ENCODE peak calls at places on chromosomes 6 and 20, in four cellular contexts. R is adrenal gland, S is Peyer's patch, H is AG09309. Y is an unnamed sample.

GRCh38 chr20:62252342-62252966 is 14.1 kb downstream of the OSBPL2 start:
- DNase-seq in R (no peak), S (no peak), H (no peak), Y (no peak)

GRCh38 chr6:32973144-32973854 is 4.9 kb downstream of the BRD2 start:
- DNase-seq in R (peak; percentile 60), S (no peak), H (no peak), Y (no peak)

GRCh38 chr6:122789862-122790739 is 1.0 kb downstream of the SMPDL3A start:
- DNase-seq in R (no peak), S (no peak), H (no peak), Y (peak; percentile 78)

GRCh38 chr6:34113532-34113931 is 32.4 kb downstream of the GRM4 start:
- DNase-seq in R (no peak), S (no peak), H (no peak), Y (no peak)

GRCh38 chr6:110255356-110255755 is 75.1 kb downstream of the CDC40 start:
- DNase-seq in R (peak; percentile 20), S (no peak), H (no peak), Y (peak; percentile 78)

GRCh38 chr6:24223131-24223715 is 97.2 kb downstream of the NRSN1 start:
- DNase-seq in R (no peak), S (no peak), H (no peak), Y (no peak)

GRCh38 chr6:64732888-64733287 is 974.1 kb downstream of the EYS start:
- DNase-seq in R (no peak), S (no peak), H (no peak), Y (peak; percentile 71)

GRCh38 chr6:28587746-28588075 is 62.0 kb downstream of the GPX5 start:
- DNase-seq in R (no peak), S (no peak), H (no peak), Y (no peak)

GRCh38 chr6:81476881-81477280 is 275.6 kb downstream of the TENT5A start:
- DNase-seq in R (no peak), S (no peak), H (peak; percentile 42), Y (peak; percentile 23)

GRCh38 chr20:63552481-63553249 is 1.3 kb upstream of the FNDC11 start:
- DNase-seq in R (no peak), S (no peak), H (no peak), Y (no peak)

GRCh38 chr20:62088258-62089127 is 22.8 kb upstream of the TAF4 start:
- DNase-seq in R (no peak), S (no peak), H (no peak), Y (peak; percentile 84)

GRCh38 chr20:3068986-3069900 is 2.2 kb upstream of the OXT start:
- DNase-seq in R (peak; percentile 86), S (no peak), H (no peak), Y (no peak)

GRCh38 chr20:6501061-6501460 is 266.4 kb upstream of the BMP2 start:
- DNase-seq in R (peak; percentile 43), S (no peak), H (no peak), Y (no peak)

GRCh38 chr6:85764844-85765243 is 122.2 kb upstream of the SYNCRIP start:
- DNase-seq in R (no peak), S (no peak), H (no peak), Y (peak; percentile 55)

GRCh38 chr6:156949376-156949775 is 172.2 kb downstream of the ARID1B start:
- DNase-seq in R (no peak), S (no peak), H (no peak), Y (no peak)

GRCh38 chr6:106870824-106871300 is 103.7 kb downstream of the CD24 start:
- DNase-seq in R (no peak), S (no peak), H (no peak), Y (no peak)

GRCh38 chr6:156508923-156509322 is 268.3 kb upstream of the ARID1B start:
- DNase-seq in R (no peak), S (no peak), H (no peak), Y (no peak)

GRCh38 chr6:158954778-158955177 is 45.2 kb downstream of the RSPH3 start:
- DNase-seq in R (no peak), S (no peak), H (no peak), Y (no peak)

GRCh38 chr6:16736856-16737255 is 24.4 kb downstream of the ATXN1 start:
- DNase-seq in R (no peak), S (no peak), H (no peak), Y (no peak)

GRCh38 chr6:13331516-13332348 is 3.4 kb upstream of the TBC1D7 start:
- DNase-seq in R (no peak), S (no peak), H (no peak), Y (peak; percentile 46)

GRCh38 chr6:137487181-137487910 is 6.8 kb downstream of the OLIG3 start:
- DNase-seq in R (no peak), S (no peak), H (no peak), Y (no peak)

GRCh38 chr6:42748241-42748898 is 2.5 kb upstream of the TBCC start:
- DNase-seq in R (no peak), S (no peak), H (no peak), Y (no peak)

GRCh38 chr6:168367285-168367720 is 47.7 kb upstream of the DACT2 start:
- DNase-seq in R (no peak), S (peak; percentile 37), H (no peak), Y (no peak)

GRCh38 chr6:143642403-143642802 is 35.4 kb upstream of the PHACTR2 start:
- DNase-seq in R (no peak), S (no peak), H (no peak), Y (no peak)

GRCh38 chr6:5937516-5937915 is 69.2 kb downstream of the NRN1 start:
- DNase-seq in R (no peak), S (no peak), H (no peak), Y (no peak)

GRCh38 chr6:83188501-83188900 is 4.6 kb downstream of the PGM3 start:
- DNase-seq in R (no peak), S (no peak), H (no peak), Y (no peak)

GRCh38 chr6:166786704-166787293 is 159.7 kb upstream of the RPS6KA2 start:
- DNase-seq in R (peak; percentile 32), S (no peak), H (peak; percentile 31), Y (peak; percentile 79)

GRCh38 chr6:17600527-17601388 is 656 bp downstream of the FAM8A1 start:
- DNase-seq in R (peak; percentile 28), S (peak; percentile 73), H (no peak), Y (peak; percentile 44)

GRCh38 chr6:149961728-149962425 is 1.9 kb upstream of the ULBP1 start:
- DNase-seq in R (no peak), S (no peak), H (no peak), Y (no peak)

GRCh38 chr6:154569136-154569862 is 58.8 kb upstream of the CNKSR3 start:
- DNase-seq in R (no peak), S (no peak), H (no peak), Y (no peak)

GRCh38 chr6:36241728-36242127 is 28.1 kb upstream of the PNPLA1 start:
- DNase-seq in R (no peak), S (no peak), H (no peak), Y (peak; percentile 92)

GRCh38 chr20:34129518-34130162 is 17.6 kb upstream of the EIF2S2 start:
- DNase-seq in R (peak; percentile 58), S (no peak), H (peak; percentile 29), Y (peak; percentile 83)

GRCh38 chr6:54353975-54354374 is 45.7 kb downstream of the TINAG start:
- DNase-seq in R (no peak), S (no peak), H (no peak), Y (no peak)

GRCh38 chr6:71537717-71538116 is 249.1 kb downstream of the OGFRL1 start:
- DNase-seq in R (no peak), S (no peak), H (peak; percentile 32), Y (no peak)

DNA sequence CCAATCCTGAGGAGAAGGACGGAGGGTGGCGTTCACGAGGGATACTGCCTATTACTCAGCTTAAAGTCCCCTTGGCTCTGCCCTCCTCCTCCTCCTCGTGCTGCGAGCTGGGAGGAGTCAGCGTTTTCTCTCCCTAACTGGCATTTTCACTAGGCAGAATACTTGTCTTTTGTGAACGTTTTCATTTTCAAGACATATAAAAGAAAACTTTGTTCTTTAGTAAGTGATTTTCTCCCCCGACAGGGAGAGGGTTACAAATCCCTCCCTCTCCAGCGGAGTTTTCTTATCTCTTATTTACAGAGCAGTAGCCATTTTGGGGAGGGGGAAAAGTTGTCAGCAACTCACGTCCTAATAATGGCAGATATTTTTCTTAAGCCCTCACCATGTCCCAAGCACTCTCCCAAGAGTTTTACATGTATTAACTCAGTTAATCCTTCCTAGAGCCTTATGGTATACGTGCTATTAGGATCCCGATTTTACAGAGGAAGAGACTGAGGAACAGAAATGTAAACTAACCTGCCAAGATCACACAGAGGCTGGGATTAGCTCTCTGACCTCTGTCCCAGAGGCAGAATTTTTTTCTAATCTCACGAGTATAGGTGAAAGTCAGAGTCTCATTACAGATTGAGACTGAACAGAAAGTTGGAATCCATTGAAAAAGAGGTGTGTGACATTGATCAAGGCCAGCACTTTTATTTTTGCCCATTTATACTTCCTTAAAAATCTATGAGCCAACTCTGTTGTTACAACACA is 30.0 kb upstream of the ZNF217 start:
- DNase-seq in R (peak; percentile 82), S (peak; percentile 65), H (no peak), Y (peak; percentile 60)
- H3K4me3 ChIP-seq in R (no peak overlapping the region), S (peak overlapping the region; percentile 19), H (peak overlapping the region; percentile 8), Y (peak overlapping the region; percentile 22)

GRCh38 chr6:47700051-47700450 is 1.7 kb downstream of the ADGRF4 start:
- DNase-seq in R (peak; percentile 20), S (no peak), H (peak; percentile 8), Y (no peak)
- H3K4me3 ChIP-seq in R (no peak overlapping the region), S (no peak overlapping the region), H (no peak overlapping the region), Y (no peak overlapping the region)

GRCh38 chr20:47003223-47003622 is 108.6 kb downstream of the EYA2 start:
- DNase-seq in R (no peak), S (no peak), H (no peak), Y (no peak)

GRCh38 chr20:46995561-46996142 is 101.0 kb downstream of the EYA2 start:
- DNase-seq in R (no peak), S (no peak), H (no peak), Y (no peak)

GRCh38 chr20:46999821-47000465 is 105.3 kb downstream of the EYA2 start:
- DNase-seq in R (no peak), S (no peak), H (no peak), Y (no peak)

GRCh38 chr20:46994341-46994740 is 99.7 kb downstream of the EYA2 start:
- DNase-seq in R (no peak), S (no peak), H (no peak), Y (no peak)

GRCh38 chr20:46998497-46999190 is 104.0 kb downstream of the EYA2 start:
- DNase-seq in R (no peak), S (no peak), H (no peak), Y (no peak)
- H3K4me3 ChIP-seq in R (no peak overlapping the region), S (no peak overlapping the region), H (no peak overlapping the region), Y (no peak overlapping the region)

DNA sequence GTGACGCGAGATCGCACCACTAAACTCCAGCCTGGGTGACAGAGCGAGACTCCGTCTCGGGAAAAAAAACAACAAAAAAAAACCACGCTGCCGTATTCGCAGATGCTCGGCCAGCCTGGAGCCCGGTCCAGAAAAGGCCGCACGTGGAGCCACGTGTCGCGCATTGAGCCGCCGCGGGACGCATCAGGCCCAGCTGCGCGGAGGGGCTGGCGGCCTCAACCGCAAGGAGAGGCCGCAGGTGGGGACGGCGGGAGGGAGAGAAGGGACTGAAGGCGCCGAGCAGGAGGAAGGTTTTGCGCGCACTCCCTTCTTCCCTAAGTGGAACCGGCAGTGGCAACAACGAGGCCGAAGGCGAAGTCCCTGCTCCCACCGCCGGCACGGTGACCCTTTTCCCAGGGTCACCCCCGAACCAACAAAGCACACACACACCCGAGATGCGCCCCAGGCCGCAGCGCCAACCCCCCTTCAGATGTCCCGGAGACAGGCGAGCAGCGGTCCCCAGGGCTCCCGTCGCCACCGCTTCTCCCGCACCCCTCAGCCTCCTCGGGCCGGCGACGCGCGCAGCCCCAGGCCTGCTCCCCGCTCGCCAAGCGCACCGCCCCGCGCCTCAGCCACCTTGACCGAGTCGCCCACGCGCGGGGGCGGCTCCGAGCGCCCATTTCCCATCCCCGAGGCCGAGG is 681 bp downstream of the SYCP2 start:
- DNase-seq in R (no peak), S (no peak), H (no peak), Y (no peak)
- H3K4me3 ChIP-seq in R (no peak overlapping the region), S (peak overlapping the region; percentile 55), H (no peak overlapping the region), Y (no peak overlapping the region)